ENCODE peak calls at places on chromosome 22, in seven cellular contexts. One of them, this sample, is unnamed. For H3K9me3, the result is how much of the 10 kb centered on the place peaks cover.

GRCh38 chr22:40451230-40451629 is 80.8 kb downstream of the SGSM3 start:
- DNase-seq in PC-3: no peak
- DNase-seq in upper lobe of right lung: no peak
- DNase-seq in tibial nerve: no peak
- DNase-seq in A549: no peak
- DNase-seq in psoas muscle: no peak
- DNase-seq in MM.1S: no peak
- DNase-seq in this sample: peak

GRCh38 chr22:37604074-37604473 is 4.6 kb upstream of the GGA1 start:
- DNase-seq in upper lobe of right lung: no peak
- DNase-seq in psoas muscle: no peak
- DNase-seq in PC-3: no peak
- DNase-seq in MM.1S: no peak
- DNase-seq in A549: no peak
- DNase-seq in tibial nerve: no peak
- DNase-seq in this sample: no peak

GRCh38 chr22:26974914-26975313 is 317.5 kb downstream of the MIAT start:
- DNase-seq in MM.1S: no peak
- DNase-seq in upper lobe of right lung: no peak
- DNase-seq in PC-3: no peak
- DNase-seq in A549: no peak
- DNase-seq in psoas muscle: no peak
- DNase-seq in tibial nerve: no peak
- DNase-seq in this sample: no peak

GRCh38 chr22:44196731-44197131 is 16.0 kb downstream of the PARVG start:
- DNase-seq in upper lobe of right lung: peak
- DNase-seq in MM.1S: no peak
- DNase-seq in tibial nerve: no peak
- DNase-seq in PC-3: no peak
- DNase-seq in A549: no peak
- DNase-seq in psoas muscle: no peak
- DNase-seq in this sample: no peak

GRCh38 chr22:43000441-43001175 is 14.3 kb downstream of the PACSIN2 start:
- DNase-seq in tibial nerve: no peak
- DNase-seq in MM.1S: no peak
- DNase-seq in psoas muscle: no peak
- DNase-seq in PC-3: peak
- DNase-seq in upper lobe of right lung: no peak
- DNase-seq in A549: no peak
- DNase-seq in this sample: no peak

GRCh38 chr22:35457729-35458546 is 58.0 kb downstream of the MCM5 start:
- DNase-seq in MM.1S: no peak
- DNase-seq in PC-3: peak
- DNase-seq in tibial nerve: no peak
- DNase-seq in A549: no peak
- DNase-seq in upper lobe of right lung: no peak
- DNase-seq in psoas muscle: no peak
- DNase-seq in this sample: no peak

GRCh38 chr22:37907036-37907954 is 1.2 kb downstream of the MICALL1 start:
- DNase-seq in psoas muscle: no peak
- DNase-seq in A549: no peak
- DNase-seq in PC-3: no peak
- DNase-seq in tibial nerve: no peak
- DNase-seq in MM.1S: no peak
- DNase-seq in upper lobe of right lung: no peak
- DNase-seq in this sample: no peak

GRCh38 chr22:44941176-44941575 is 68.6 kb downstream of the PHF21B start:
- DNase-seq in tibial nerve: no peak
- DNase-seq in upper lobe of right lung: no peak
- DNase-seq in psoas muscle: peak
- DNase-seq in A549: no peak
- DNase-seq in MM.1S: no peak
- DNase-seq in PC-3: no peak
- DNase-seq in this sample: no peak

GRCh38 chr22:21754523-21755128 is 19.0 kb upstream of the YPEL1 start:
- DNase-seq in PC-3: no peak
- DNase-seq in tibial nerve: no peak
- DNase-seq in A549: no peak
- DNase-seq in psoas muscle: peak
- DNase-seq in MM.1S: no peak
- DNase-seq in upper lobe of right lung: no peak
- DNase-seq in this sample: no peak

GRCh38 chr22:37310815-37311595 is 28.7 kb downstream of the CYTH4 start:
- DNase-seq in MM.1S: no peak
- DNase-seq in psoas muscle: peak
- DNase-seq in PC-3: no peak
- DNase-seq in A549: no peak
- DNase-seq in tibial nerve: no peak
- DNase-seq in upper lobe of right lung: no peak
- DNase-seq in this sample: no peak

GRCh38 chr22:37414288-37414687 is 13.0 kb downstream of the ELFN2 start:
- DNase-seq in PC-3: no peak
- DNase-seq in A549: no peak
- DNase-seq in psoas muscle: no peak
- DNase-seq in MM.1S: no peak
- DNase-seq in upper lobe of right lung: no peak
- DNase-seq in tibial nerve: no peak
- DNase-seq in this sample: no peak

GRCh38 chr22:37659066-37659896 is 758 bp downstream of the PDXP start:
- DNase-seq in tibial nerve: no peak
- DNase-seq in PC-3: no peak
- DNase-seq in psoas muscle: peak
- DNase-seq in MM.1S: peak
- DNase-seq in upper lobe of right lung: no peak
- DNase-seq in A549: no peak
- DNase-seq in this sample: no peak

GRCh38 chr22:28976588-28976987 is 85.0 kb downstream of the C22orf31 start:
- DNase-seq in A549: no peak
- DNase-seq in upper lobe of right lung: no peak
- DNase-seq in psoas muscle: no peak
- DNase-seq in MM.1S: no peak
- DNase-seq in PC-3: peak
- DNase-seq in tibial nerve: no peak
- DNase-seq in this sample: no peak

GRCh38 chr22:19876314-19876940 is 21.8 kb upstream of the GNB1L start:
- DNase-seq in upper lobe of right lung: peak
- DNase-seq in psoas muscle: peak
- DNase-seq in PC-3: no peak
- DNase-seq in MM.1S: no peak
- DNase-seq in tibial nerve: peak
- DNase-seq in A549: peak
- DNase-seq in this sample: no peak

GRCh38 chr22:24219750-24220149 is 25.1 kb downstream of the GGT5 start:
- DNase-seq in MM.1S: no peak
- DNase-seq in tibial nerve: no peak
- DNase-seq in A549: no peak
- DNase-seq in psoas muscle: no peak
- DNase-seq in PC-3: no peak
- DNase-seq in upper lobe of right lung: no peak
- DNase-seq in this sample: no peak

DNA sequence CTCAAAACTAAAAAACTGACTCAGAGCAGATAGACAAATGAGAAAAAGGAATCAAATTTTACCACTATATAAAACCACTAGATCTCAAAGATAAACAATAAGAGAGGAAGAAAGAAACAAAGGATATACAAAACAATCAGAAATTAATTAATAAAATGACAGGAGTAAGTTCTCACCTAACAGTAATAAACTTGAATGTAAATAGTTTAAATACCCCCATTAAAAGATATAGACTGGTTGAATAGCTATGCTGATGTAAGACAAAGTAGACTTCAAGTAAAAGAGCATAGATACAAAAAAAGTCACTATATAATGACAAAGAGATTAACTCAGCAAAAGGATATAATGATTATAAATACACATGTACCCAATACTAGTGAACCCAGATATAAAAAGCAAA is 72.3 kb upstream of the GNAZ start:
- DNase-seq in tibial nerve: no peak
- DNase-seq in PC-3: no peak
- DNase-seq in psoas muscle: no peak
- DNase-seq in A549: no peak
- DNase-seq in MM.1S: no peak
- DNase-seq in upper lobe of right lung: no peak
- DNase-seq in this sample: no peak
- H3K9me3 ChIP-seq in tibial nerve: under half
- H3K9me3 ChIP-seq in PC-3: under half
- H3K9me3 ChIP-seq in psoas muscle: under half
- H3K9me3 ChIP-seq in A549: under half
- H3K9me3 ChIP-seq in MM.1S: under half
- H3K9me3 ChIP-seq in upper lobe of right lung: under half
- H3K9me3 ChIP-seq in this sample: under half

GRCh38 chr22:17446704-17447103 is 77.4 kb downstream of the CECR2 start:
- DNase-seq in A549: peak
- DNase-seq in upper lobe of right lung: no peak
- DNase-seq in MM.1S: no peak
- DNase-seq in psoas muscle: no peak
- DNase-seq in PC-3: no peak
- DNase-seq in tibial nerve: no peak
- DNase-seq in this sample: no peak

DNA sequence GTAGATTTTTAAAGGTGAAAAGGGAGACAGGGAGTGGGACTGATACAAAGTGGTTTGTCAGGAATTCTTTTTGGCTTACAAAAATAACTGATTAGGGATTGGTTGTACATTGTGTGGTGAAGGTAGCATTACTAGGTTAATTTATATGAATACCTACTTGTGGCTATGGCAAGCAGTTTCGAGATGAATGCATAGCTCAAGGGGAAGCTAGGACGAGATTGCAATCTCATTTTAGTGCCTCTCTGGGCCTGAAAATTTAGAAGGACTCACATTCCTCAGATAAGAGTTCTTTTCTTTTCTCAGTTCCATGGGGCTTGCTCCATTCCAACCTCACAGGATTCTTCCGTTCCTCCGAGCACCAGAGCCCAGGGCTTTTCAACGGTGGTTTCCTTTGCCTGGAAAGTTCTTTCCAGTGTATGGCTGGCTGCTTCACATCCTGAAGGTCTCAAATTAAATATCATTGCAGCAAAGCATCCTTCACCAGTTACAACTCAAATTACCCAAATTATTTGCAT is 82.0 kb downstream of the CECR2 start:
- DNase-seq in upper lobe of right lung: no peak
- DNase-seq in psoas muscle: no peak
- DNase-seq in A549: no peak
- DNase-seq in tibial nerve: no peak
- DNase-seq in PC-3: no peak
- DNase-seq in MM.1S: no peak
- DNase-seq in this sample: no peak
- H3K27ac ChIP-seq in upper lobe of right lung: no peak
- H3K27ac ChIP-seq in psoas muscle: no peak
- H3K27ac ChIP-seq in A549: no peak
- H3K27ac ChIP-seq in tibial nerve: no peak
- H3K27ac ChIP-seq in PC-3: no peak
- H3K27ac ChIP-seq in MM.1S: no peak
- H3K27ac ChIP-seq in this sample: no peak

GRCh38 chr22:31091106-31091975 is 10.2 kb downstream of the SMTN start:
- DNase-seq in MM.1S: no peak
- DNase-seq in PC-3: no peak
- DNase-seq in A549: no peak
- DNase-seq in tibial nerve: no peak
- DNase-seq in upper lobe of right lung: no peak
- DNase-seq in psoas muscle: peak
- DNase-seq in this sample: no peak
- H3K9me3 ChIP-seq in MM.1S: under half
- H3K9me3 ChIP-seq in PC-3: under half
- H3K9me3 ChIP-seq in A549: under half
- H3K9me3 ChIP-seq in tibial nerve: under half
- H3K9me3 ChIP-seq in upper lobe of right lung: under half
- H3K9me3 ChIP-seq in psoas muscle: under half
- H3K9me3 ChIP-seq in this sample: under half

DNA sequence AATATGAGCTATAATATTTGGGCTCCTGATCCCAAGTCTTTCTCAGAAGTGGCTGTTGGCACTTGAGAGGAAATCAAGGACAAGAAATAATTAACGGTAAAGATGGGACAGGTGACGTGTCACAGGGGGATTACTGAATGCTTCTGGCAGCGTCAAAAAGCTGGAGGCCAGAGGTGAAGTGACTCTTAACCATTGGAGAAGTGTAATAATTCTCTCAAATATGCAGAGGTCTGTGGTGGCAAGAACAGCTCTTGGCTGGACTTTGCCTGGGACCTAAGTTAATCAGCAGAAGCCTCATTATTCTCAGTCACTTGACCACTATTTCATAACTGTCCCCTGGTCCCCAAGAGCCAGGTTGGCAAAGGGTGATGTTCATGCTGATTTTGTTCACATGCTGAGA is 72.8 kb downstream of the TIMP3 start:
- DNase-seq in upper lobe of right lung: no peak
- DNase-seq in psoas muscle: no peak
- DNase-seq in tibial nerve: no peak
- DNase-seq in A549: no peak
- DNase-seq in PC-3: no peak
- DNase-seq in MM.1S: no peak
- DNase-seq in this sample: no peak
- H3K27ac ChIP-seq in upper lobe of right lung: no peak
- H3K27ac ChIP-seq in psoas muscle: no peak
- H3K27ac ChIP-seq in tibial nerve: no peak
- H3K27ac ChIP-seq in A549: no peak
- H3K27ac ChIP-seq in PC-3: no peak
- H3K27ac ChIP-seq in MM.1S: no peak
- H3K27ac ChIP-seq in this sample: no peak

DNA sequence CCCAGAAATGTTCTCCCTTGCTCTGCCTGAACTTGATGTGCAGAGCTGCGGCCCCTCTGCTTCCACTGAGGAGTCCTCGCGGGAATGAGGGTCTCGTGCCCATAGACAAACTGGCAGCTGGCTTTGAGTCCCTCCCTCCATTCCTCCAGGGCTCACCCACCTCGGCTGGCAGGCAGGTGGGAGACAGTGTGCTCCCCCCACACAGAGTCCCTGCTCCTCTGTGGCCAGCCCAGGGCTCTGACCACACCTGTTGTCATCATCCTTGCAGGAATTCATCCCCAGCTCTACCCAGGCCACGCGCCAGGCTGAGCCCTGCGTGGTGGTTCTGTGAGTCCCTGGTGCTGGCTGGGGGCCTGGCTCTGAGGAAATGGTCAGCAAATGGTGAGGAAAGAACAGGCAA is 521.9 kb downstream of the TBC1D22A start:
- DNase-seq in MM.1S: no peak
- DNase-seq in psoas muscle: no peak
- DNase-seq in A549: no peak
- DNase-seq in tibial nerve: no peak
- DNase-seq in PC-3: no peak
- DNase-seq in upper lobe of right lung: no peak
- DNase-seq in this sample: no peak
- H3K9me3 ChIP-seq in MM.1S: under half
- H3K9me3 ChIP-seq in psoas muscle: under half
- H3K9me3 ChIP-seq in A549: under half
- H3K9me3 ChIP-seq in tibial nerve: under half
- H3K9me3 ChIP-seq in PC-3: under half
- H3K9me3 ChIP-seq in upper lobe of right lung: under half
- H3K9me3 ChIP-seq in this sample: under half

GRCh38 chr22:39088688-39089032 is 8.4 kb upstream of the APOBEC3H start:
- DNase-seq in PC-3: no peak
- DNase-seq in MM.1S: no peak
- DNase-seq in A549: no peak
- DNase-seq in tibial nerve: no peak
- DNase-seq in psoas muscle: peak
- DNase-seq in upper lobe of right lung: no peak
- DNase-seq in this sample: no peak
- H3K27ac ChIP-seq in PC-3: no peak
- H3K27ac ChIP-seq in MM.1S: no peak
- H3K27ac ChIP-seq in A549: no peak
- H3K27ac ChIP-seq in tibial nerve: no peak
- H3K27ac ChIP-seq in psoas muscle: no peak
- H3K27ac ChIP-seq in upper lobe of right lung: no peak
- H3K27ac ChIP-seq in this sample: peak

GRCh38 chr22:49178246-49179005 is 649.2 kb downstream of the BRD1 start:
- DNase-seq in MM.1S: no peak
- DNase-seq in A549: no peak
- DNase-seq in psoas muscle: peak
- DNase-seq in tibial nerve: no peak
- DNase-seq in PC-3: no peak
- DNase-seq in upper lobe of right lung: no peak
- DNase-seq in this sample: no peak
- H3K9me3 ChIP-seq in MM.1S: under half
- H3K9me3 ChIP-seq in A549: under half
- H3K9me3 ChIP-seq in psoas muscle: under half
- H3K9me3 ChIP-seq in tibial nerve: under half
- H3K9me3 ChIP-seq in PC-3: under half
- H3K9me3 ChIP-seq in upper lobe of right lung: under half
- H3K9me3 ChIP-seq in this sample: under half